ENCODE peak calls at places on chromosomes 4 and X, in seven cellular contexts. Z, Q, Y, A, J, E and N are unnamed samples.

GRCh38 chrX:421646-422325 is 35.1 kb upstream of the PPP2R3B start:
- DNase-seq in Q (no peak), Z (no peak), A (no peak), Y (no peak), J (no peak), E (no peak), N (no peak)

GRCh38 chrX:154334496-154334895 is 38.9 kb downstream of the TKTL1 start:
- DNase-seq in E (no peak), J (no peak), Q (peak; percentile 1), A (no peak), Z (peak; percentile 67), Y (no peak), N (no peak)

GRCh38 chr4:56619160-56619559 is 61.9 kb downstream of the HOPX start:
- DNase-seq in Y (peak; percentile 64), Z (no peak), E (no peak), J (no peak), A (no peak), Q (no peak), N (peak; percentile 29)

GRCh38 chr4:35818520-35818919 is 425.8 kb downstream of the ARAP2 start:
- DNase-seq in Y (peak; percentile 5), Q (no peak), Z (no peak), A (no peak), E (no peak), J (no peak), N (no peak)

GRCh38 chr4:3223986-3224748 is 24.8 kb upstream of the MSANTD1 start:
- DNase-seq in Q (no peak), Y (no peak), Z (no peak), A (no peak), E (no peak), J (no peak), N (no peak)

GRCh38 chr4:6875431-6875831 is 34.2 kb upstream of the TBC1D14 start:
- DNase-seq in Q (no peak), Y (no peak), Z (no peak), E (no peak), A (no peak), J (no peak), N (no peak)

GRCh38 chr4:154422152-154422551 is 69.4 kb downstream of the DCHS2 start:
- DNase-seq in Z (no peak), Y (no peak), A (no peak), J (no peak), E (no peak), Q (no peak), N (no peak)

GRCh38 chr4:87375719-87376291 is 15.2 kb downstream of the HSD17B11 start:
- DNase-seq in A (no peak), Q (peak; percentile 79), J (peak; percentile 80), Z (no peak), E (peak; percentile 76), Y (peak; percentile 73), N (peak; percentile 87)

GRCh38 chr4:76984127-76984526 is 34.6 kb downstream of the SEPTIN11 start:
- DNase-seq in Q (peak; percentile 69), A (no peak), J (no peak), Y (peak; percentile 82), E (peak; percentile 50), Z (no peak), N (peak; percentile 45)

GRCh38 chr4:80156410-80156809 is 40.9 kb upstream of the PRDM8 start:
- DNase-seq in J (no peak), Q (no peak), A (no peak), Y (no peak), E (no peak), Z (no peak), N (peak; percentile 21)

GRCh38 chr4:7924570-7924969 is 15.1 kb downstream of the AFAP1 start:
- DNase-seq in Q (no peak), J (no peak), A (no peak), E (no peak), Z (no peak), Y (peak; percentile 53), N (no peak)

GRCh38 chrX:17527135-17527701 is 152.2 kb downstream of the NHS start:
- DNase-seq in Q (no peak), A (no peak), Y (peak; percentile 30), Z (no peak), J (no peak), E (no peak), N (no peak)

GRCh38 chr4:166415749-166416148 is 542.7 kb downstream of the TLL1 start:
- DNase-seq in E (no peak), Y (no peak), Q (no peak), Z (no peak), A (no peak), J (no peak), N (no peak)

GRCh38 chrX:14607446-14607845 is 78.1 kb downstream of the GLRA2 start:
- DNase-seq in Z (no peak), E (no peak), J (no peak), Q (no peak), Y (no peak), A (no peak), N (no peak)

GRCh38 chrX:69179380-69179911 is 14.2 kb upstream of the PJA1 start:
- DNase-seq in J (no peak), Q (no peak), E (no peak), A (no peak), Z (no peak), Y (peak; percentile 48), N (peak; percentile 13)

GRCh38 chr4:165872443-165873297 is at the start of gene TLL1:
- DNase-seq in E (no peak), J (no peak), Z (no peak), Y (peak; percentile 22), A (no peak), Q (peak; percentile 32), N (peak; percentile 11)